ENCODE peak calls at places on chromosomes 3 and 15, in seven cellular contexts. Z, E, W, K, U, B and M are unnamed samples.

GRCh38 chr3:129118745-129119144 is 2.9 kb downstream of the RAB43 start:
- DNase-seq in Z (no peak), E (no peak), W (no peak), K (no peak), U (peak), B (peak), M (no peak)

GRCh38 chr3:15097889-15098288 is 1.1 kb downstream of the RBSN start:
- DNase-seq in Z (no peak), E (peak), W (no peak), K (no peak), U (no peak), B (peak), M (no peak)

GRCh38 chr3:150607267-150608065 is 4.3 kb downstream of the SELENOT start:
- DNase-seq in Z (no peak), E (no peak), W (no peak), K (no peak), U (no peak), B (no peak), M (no peak)

GRCh38 chr3:135581806-135582205 is 383.7 kb upstream of the PPP2R3A start:
- DNase-seq in Z (no peak), E (no peak), W (no peak), K (no peak), U (no peak), B (no peak), M (no peak)

GRCh38 chr3:57556459-57557087 is 499 bp downstream of the PDE12 start:
- DNase-seq in Z (no peak), E (peak), W (peak), K (no peak), U (peak), B (peak), M (peak)

GRCh38 chr3:15989419-15989818 is 185.1 kb upstream of the GALNT15 start:
- DNase-seq in Z (no peak), E (no peak), W (no peak), K (no peak), U (no peak), B (no peak), M (peak)

GRCh38 chr3:139522421-139522820 is 17.1 kb downstream of the RBP1 start:
- DNase-seq in Z (no peak), E (no peak), W (no peak), K (no peak), U (no peak), B (no peak), M (no peak)

GRCh38 chr15:83559310-83559966 is 94.5 kb upstream of the ADAMTSL3 start:
- DNase-seq in Z (no peak), E (peak), W (peak), K (no peak), U (no peak), B (peak), M (peak)

GRCh38 chr15:25793354-25794050 is 69.6 kb downstream of the ATP10A start:
- DNase-seq in Z (no peak), E (no peak), W (no peak), K (no peak), U (no peak), B (no peak), M (no peak)

GRCh38 chr3:72482589-72483249 is 365.5 kb downstream of the SHQ1 start:
- DNase-seq in Z (peak), E (peak), W (peak), K (no peak), U (peak), B (peak), M (peak)

GRCh38 chr15:33150993-33151392 is 43.5 kb downstream of the FMN1 start:
- DNase-seq in Z (no peak), E (no peak), W (no peak), K (no peak), U (no peak), B (no peak), M (no peak)

GRCh38 chr3:83435173-83435572 is 1523.6 kb upstream of the CADM2 start:
- DNase-seq in Z (no peak), E (no peak), W (no peak), K (no peak), U (no peak), B (no peak), M (no peak)

GRCh38 chr15:66952756-66953522 is 112.5 kb upstream of the SMAD3 start:
- DNase-seq in Z (no peak), E (no peak), W (no peak), K (no peak), U (no peak), B (no peak), M (peak)

GRCh38 chr3:37816271-37816670 is 45.4 kb upstream of the CTDSPL start:
- DNase-seq in Z (no peak), E (no peak), W (no peak), K (no peak), U (no peak), B (no peak), M (peak)

GRCh38 chr15:41957021-41957897 is 15.1 kb downstream of the EHD4 start:
- DNase-seq in Z (no peak), E (no peak), W (no peak), K (no peak), U (no peak), B (no peak), M (no peak)

GRCh38 chr3:186137051-186137685 is 28.3 kb upstream of the ETV5 start:
- DNase-seq in Z (no peak), E (no peak), W (no peak), K (no peak), U (no peak), B (no peak), M (no peak)

GRCh38 chr3:53230789-53231188 is 25.0 kb downstream of the TKT start:
- DNase-seq in Z (no peak), E (no peak), W (no peak), K (no peak), U (no peak), B (no peak), M (no peak)

GRCh38 chr3:48039487-48040190 is 23.4 kb upstream of the MAP4 start:
- DNase-seq in Z (no peak), E (no peak), W (peak), K (no peak), U (no peak), B (no peak), M (peak)

GRCh38 chr15:75727851-75728715 is 15.4 kb upstream of the CSPG4 start:
- DNase-seq in Z (peak), E (peak), W (peak), K (no peak), U (peak), B (peak), M (peak)

GRCh38 chr15:36275656-36276055 is 303.8 kb upstream of the CDIN1 start:
- DNase-seq in Z (no peak), E (no peak), W (no peak), K (no peak), U (no peak), B (no peak), M (no peak)

GRCh38 chr3:171192176-171192854 is 165.8 kb upstream of the SLC2A2 start:
- DNase-seq in Z (no peak), E (no peak), W (peak), K (peak), U (no peak), B (peak), M (peak)

GRCh38 chr3:126750760-126751129 is 46.7 kb downstream of the CHCHD6 start:
- DNase-seq in Z (no peak), E (no peak), W (no peak), K (peak), U (no peak), B (no peak), M (no peak)

GRCh38 chr15:76073554-76073953 is 13.8 kb downstream of the TMEM266 start:
- DNase-seq in Z (no peak), E (no peak), W (no peak), K (no peak), U (no peak), B (no peak), M (no peak)

GRCh38 chr3:13702226-13702820 is 153.4 kb downstream of the FBLN2 start:
- DNase-seq in Z (no peak), E (peak), W (no peak), K (no peak), U (no peak), B (no peak), M (no peak)

GRCh38 chr15:100788731-100789105 is 90.9 kb upstream of the ALDH1A3 start:
- DNase-seq in Z (no peak), E (no peak), W (no peak), K (no peak), U (no peak), B (no peak), M (no peak)

GRCh38 chr3:37039447-37039846 is 46.1 kb downstream of the MLH1 start:
- DNase-seq in Z (no peak), E (no peak), W (no peak), K (no peak), U (no peak), B (no peak), M (no peak)

GRCh38 chr3:112132975-112133448 is at the start of gene GCSAM:
- DNase-seq in Z (no peak), E (peak), W (no peak), K (peak), U (peak), B (peak), M (no peak)

GRCh38 chr3:10798600-10799367 is 17.2 kb upstream of the SLC6A11 start:
- DNase-seq in Z (no peak), E (no peak), W (no peak), K (no peak), U (no peak), B (no peak), M (no peak)

GRCh38 chr3:23174426-23175039 is 28.6 kb upstream of the UBE2E2 start:
- DNase-seq in Z (no peak), E (no peak), W (no peak), K (no peak), U (no peak), B (no peak), M (no peak)

GRCh38 chr3:187831125-187832051 is 86.1 kb upstream of the BCL6 start:
- DNase-seq in Z (no peak), E (no peak), W (no peak), K (no peak), U (no peak), B (no peak), M (no peak)